ENCODE peak calls at places on chromosomes 4 and X, in four cellular contexts. B, K, A and J are unnamed samples.

GRCh38 chr4:61173799-61174198 is 26.3 kb upstream of the ADGRL3 start:
- DNase-seq in K (no peak), B (no peak), A (no peak), J (no peak)

GRCh38 chr4:54661156-54661555 is 3.4 kb downstream of the KIT start:
- DNase-seq in A (no peak), B (peak; percentile 16), K (peak; percentile 57), J (peak; percentile 65)

GRCh38 chr4:108536577-108536976 is 83.8 kb upstream of the RPL34 start:
- DNase-seq in B (no peak), A (no peak), K (no peak), J (no peak)

GRCh38 chrX:129717902-129718301 is 20.9 kb upstream of the XPNPEP2 start:
- DNase-seq in K (peak; percentile 64), A (peak; percentile 84), B (peak; percentile 29), J (no peak)

GRCh38 chrX:17078031-17078730 is 131.7 kb downstream of the REPS2 start:
- DNase-seq in K (peak; percentile 40), B (peak; percentile 50), A (peak; percentile 72), J (peak; percentile 23)

GRCh38 chrX:112760697-112761096 is 79.9 kb downstream of the AMOT start:
- DNase-seq in K (no peak), A (peak; percentile 24), B (peak; percentile 58), J (no peak)

GRCh38 chr4:128516568-128516967 is 229.0 kb upstream of the PGRMC2 start:
- DNase-seq in K (peak; percentile 83), A (peak; percentile 91), B (peak; percentile 58), J (no peak)

GRCh38 chr4:80171656-80172055 is 25.6 kb upstream of the PRDM8 start:
- DNase-seq in K (no peak), A (no peak), B (no peak), J (no peak)

GRCh38 chr4:72505314-72505744 is 63.7 kb downstream of the ADAMTS3 start:
- DNase-seq in K (no peak), A (peak; percentile 74), B (no peak), J (no peak)

GRCh38 chr4:1299301-1299860 is 9.7 kb downstream of the MAEA start:
- DNase-seq in B (no peak), K (no peak), A (no peak), J (no peak)

GRCh38 chr4:1718095-1718850 is 2.9 kb downstream of the TMEM129 start:
- DNase-seq in B (no peak), K (no peak), A (no peak), J (no peak)

GRCh38 chr4:6271701-6272465 is 2.2 kb downstream of the WFS1 start:
- DNase-seq in A (no peak), B (no peak), K (no peak), J (no peak)

GRCh38 chr4:98557497-98557896 is 100.9 kb downstream of the TSPAN5 start:
- DNase-seq in B (peak; percentile 60), K (no peak), A (peak; percentile 39), J (peak; percentile 61)

GRCh38 chr4:120749445-120750151 is 172.9 kb downstream of the PRDM5 start:
- DNase-seq in B (no peak), K (no peak), A (no peak), J (no peak)

GRCh38 chr4:90120815-90121214 is 6.4 kb upstream of the CCSER1 start:
- DNase-seq in A (no peak), B (no peak), K (no peak), J (no peak)

GRCh38 chr4:30835044-30835443 is 114.9 kb downstream of the PCDH7 start:
- DNase-seq in B (no peak), A (no peak), K (no peak), J (no peak)

GRCh38 chrX:110450050-110450449 is 91.4 kb downstream of the RTL9 start:
- DNase-seq in A (peak; percentile 78), K (peak; percentile 37), B (peak; percentile 36), J (peak; percentile 16)

GRCh38 chr4:101790521-101791188 is at the start of gene BANK1:
- DNase-seq in K (no peak), B (no peak), A (no peak), J (no peak)

GRCh38 chrX:123157586-123157985 is 26.5 kb upstream of the GRIA3 start:
- DNase-seq in A (no peak), B (no peak), K (no peak), J (no peak)

GRCh38 chr4:73862357-73862756 is 6.8 kb upstream of the CXCL1 start:
- DNase-seq in B (no peak), K (no peak), A (peak; percentile 49), J (no peak)

GRCh38 chrX:153642313-153642654 is 4.7 kb upstream of the DUSP9 start:
- DNase-seq in B (no peak), K (no peak), A (no peak), J (no peak)

GRCh38 chr4:71680706-71681105 is 103.2 kb downstream of the GC start:
- DNase-seq in B (no peak), A (peak; percentile 56), K (no peak), J (peak; percentile 3)

GRCh38 chrX:118682258-118683014 is 45.0 kb upstream of the IL13RA1 start:
- DNase-seq in K (no peak), A (peak; percentile 20), B (no peak), J (no peak)

GRCh38 chr4:185359767-185360446 is 35.8 kb downstream of the LRP2BP start:
- DNase-seq in B (no peak), A (peak; percentile 38), K (peak; percentile 60), J (no peak)

GRCh38 chrX:153336128-153336894 is 2.4 kb downstream of the ZNF275 start:
- DNase-seq in K (no peak), A (no peak), B (no peak), J (no peak)

GRCh38 chr4:182975806-182976205 is 58.6 kb upstream of the DCTD start:
- DNase-seq in B (peak; percentile 66), A (peak; percentile 78), K (peak; percentile 67), J (peak; percentile 76)

GRCh38 chr4:100630341-100630740 is 112.5 kb upstream of the EMCN start:
- DNase-seq in A (no peak), K (no peak), B (no peak), J (no peak)

GRCh38 chr4:36189511-36190226 is 54.6 kb downstream of the ARAP2 start:
- DNase-seq in B (no peak), K (no peak), A (no peak), J (no peak)

GRCh38 chrX:54921427-54922021 is 900 bp downstream of the TRO start:
- DNase-seq in A (peak; percentile 77), B (peak; percentile 29), K (peak; percentile 13), J (no peak)

GRCh38 chrX:104284407-104285000 is 29.8 kb upstream of the ESX1 start:
- DNase-seq in A (peak; percentile 7), K (no peak), B (no peak), J (no peak)

GRCh38 chr4:76781698-76782595 is 116.0 kb downstream of the SOWAHB start:
- DNase-seq in K (peak; percentile 96), A (peak; percentile 89), B (peak; percentile 90), J (peak; percentile 96)

GRCh38 chrX:9153299-9153698 is 119.4 kb upstream of the FAM9B start:
- DNase-seq in B (no peak), K (no peak), A (peak; percentile 19), J (no peak)

GRCh38 chrX:1537031-1537715 is at the start of gene P2RY8:
- DNase-seq in B (no peak), A (no peak), K (no peak), J (no peak)

GRCh38 chrX:3549442-3549875 is 164.0 kb downstream of the PRKX start:
- DNase-seq in A (peak; percentile 64), K (no peak), B (peak; percentile 4), J (peak; percentile 4)

GRCh38 chr4:146051724-146052396 is 113.2 kb upstream of the ZNF827 start:
- DNase-seq in K (peak; percentile 50), B (peak; percentile 64), A (peak; percentile 82), J (peak; percentile 82)